ENCODE peak calls at places on chromosomes 16 and 17, in nine cellular contexts. S is tibial nerve, G is left ventricle myocardium inferior, Y is hepatocyte, I is prostate gland, E is heart right ventricle, Q is GM12864, H is cardiac fibroblast, K is esophagus squamous epithelium. M is an unnamed sample.
A peak's percentile ranks its signal among the peaks of the same experiment; 100 is the strongest.

GRCh38 chr17:49471089-49471683 is 23.9 kb upstream of the NGFR start:
- DNase-seq in S (peak; percentile 27), G (peak; percentile 46), Y (peak; percentile 37), I (no peak), E (peak; percentile 46), Q (no peak), H (no peak), K (no peak), M (no peak)

GRCh38 chr16:57998484-57998883 is 2.0 kb downstream of the ZNF319 start:
- DNase-seq in S (no peak), G (peak; percentile 46), Y (peak; percentile 52), I (no peak), E (peak; percentile 27), Q (no peak), H (peak; percentile 60), K (no peak), M (peak; percentile 38)

GRCh38 chr17:8673621-8674020 is 43.1 kb upstream of the MYH10 start:
- DNase-seq in S (no peak), G (no peak), Y (no peak), I (no peak), E (no peak), Q (no peak), H (peak; percentile 91), K (no peak), M (peak; percentile 94)

GRCh38 chr16:27951752-27952151 is 111.8 kb downstream of the GSG1L start:
- DNase-seq in S (no peak), G (no peak), Y (no peak), I (no peak), E (no peak), Q (no peak), H (peak; percentile 8), K (no peak), M (no peak)

GRCh38 chr16:73329363-73330306 is 281.7 kb upstream of the ZFHX3 start:
- DNase-seq in S (no peak), G (no peak), Y (peak; percentile 52), I (no peak), E (no peak), Q (no peak), H (no peak), K (no peak), M (no peak)

GRCh38 chr16:48117217-48118105 is 38.3 kb downstream of the ABCC12 start:
- DNase-seq in S (no peak), G (peak; percentile 26), Y (peak; percentile 64), I (no peak), E (peak; percentile 53), Q (no peak), H (peak; percentile 62), K (no peak), M (peak; percentile 60)

GRCh38 chr16:87855852-87856715 is 13.2 kb downstream of the SLC7A5 start:
- DNase-seq in S (no peak), G (peak; percentile 60), Y (peak; percentile 71), I (peak; percentile 83), E (peak; percentile 56), Q (no peak), H (peak; percentile 62), K (peak; percentile 28), M (peak; percentile 32)

GRCh38 chr17:17921192-17922082 is 50.8 kb downstream of the TOM1L2 start:
- DNase-seq in S (no peak), G (no peak), Y (peak; percentile 64), I (no peak), E (no peak), Q (no peak), H (peak; percentile 97), K (no peak), M (peak; percentile 93)

DNA sequence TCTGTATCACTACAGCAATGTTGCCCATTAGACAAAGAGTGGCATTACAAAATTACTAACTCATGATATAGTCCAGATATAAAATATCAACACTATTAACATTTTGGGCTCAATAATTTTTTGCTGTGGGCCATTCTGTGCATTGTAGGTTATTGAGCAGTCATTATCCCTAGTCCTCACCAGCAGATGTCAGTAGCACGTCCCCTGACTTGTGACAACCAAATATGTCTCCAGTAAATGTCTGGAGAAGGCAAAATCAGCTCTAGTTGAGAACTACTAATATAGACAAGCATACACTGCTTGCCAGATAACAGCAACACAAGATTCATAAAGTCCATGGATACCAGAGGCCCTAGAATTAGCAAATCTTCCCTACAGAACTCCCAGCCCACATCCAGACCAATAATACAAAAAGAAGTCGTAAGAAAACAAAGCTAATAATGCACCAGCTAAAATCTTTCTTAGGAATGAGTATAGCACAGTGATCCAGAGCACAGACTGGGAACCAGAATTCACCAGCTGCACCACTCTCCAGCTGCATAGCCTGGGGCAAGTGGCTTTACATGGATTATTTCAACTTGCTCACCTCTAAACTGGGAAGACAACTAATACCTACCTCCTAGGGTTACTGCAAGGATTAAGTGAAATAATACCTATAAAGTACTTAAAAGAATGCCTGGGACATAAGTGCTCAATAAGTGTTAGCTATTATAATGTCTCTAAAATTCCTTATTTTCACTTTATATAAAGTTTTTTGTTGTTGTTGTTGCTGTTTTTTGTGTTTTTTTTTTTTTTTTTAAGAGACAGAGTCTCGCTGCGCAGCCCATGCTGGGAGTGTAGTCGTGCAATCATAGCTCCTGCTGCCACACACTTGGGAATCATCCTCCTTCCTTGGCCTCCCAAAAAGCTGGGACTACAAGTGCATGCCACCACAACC is 23.7 kb downstream of the HELZ start:
- DNase-seq in S (no peak), G (no peak), Y (peak; percentile 55), I (peak; percentile 22), E (no peak), Q (no peak), H (peak; percentile 73), K (no peak), M (peak; percentile 78)
- TF ChIP-seq CTCF in S (peak; percentile 30), G (peak; percentile 73), Y (peak; percentile 61), I (peak; percentile 43), E (peak; percentile 77), Q (peak; percentile 38), H (peak; percentile 68), K (peak; percentile 67), M (peak; percentile 74)

GRCh38 chr16:88970095-88970494 is 6.9 kb downstream of the CBFA2T3 start:
- DNase-seq in S (no peak), G (no peak), Y (no peak), I (no peak), E (peak; percentile 8), Q (no peak), H (no peak), K (no peak), M (no peak)

GRCh38 chr16:88970539-88971065 is 6.4 kb downstream of the CBFA2T3 start:
- DNase-seq in S (no peak), G (no peak), Y (no peak), I (no peak), E (peak; percentile 3), Q (no peak), H (no peak), K (no peak), M (no peak)

GRCh38 chr16:88972349-88972748 is 4.7 kb downstream of the CBFA2T3 start:
- DNase-seq in S (no peak), G (no peak), Y (no peak), I (no peak), E (no peak), Q (no peak), H (no peak), K (no peak), M (no peak)

GRCh38 chr16:88973007-88973410 is 4.0 kb downstream of the CBFA2T3 start:
- DNase-seq in S (no peak), G (no peak), Y (peak; percentile 27), I (no peak), E (no peak), Q (no peak), H (no peak), K (no peak), M (no peak)

DNA sequence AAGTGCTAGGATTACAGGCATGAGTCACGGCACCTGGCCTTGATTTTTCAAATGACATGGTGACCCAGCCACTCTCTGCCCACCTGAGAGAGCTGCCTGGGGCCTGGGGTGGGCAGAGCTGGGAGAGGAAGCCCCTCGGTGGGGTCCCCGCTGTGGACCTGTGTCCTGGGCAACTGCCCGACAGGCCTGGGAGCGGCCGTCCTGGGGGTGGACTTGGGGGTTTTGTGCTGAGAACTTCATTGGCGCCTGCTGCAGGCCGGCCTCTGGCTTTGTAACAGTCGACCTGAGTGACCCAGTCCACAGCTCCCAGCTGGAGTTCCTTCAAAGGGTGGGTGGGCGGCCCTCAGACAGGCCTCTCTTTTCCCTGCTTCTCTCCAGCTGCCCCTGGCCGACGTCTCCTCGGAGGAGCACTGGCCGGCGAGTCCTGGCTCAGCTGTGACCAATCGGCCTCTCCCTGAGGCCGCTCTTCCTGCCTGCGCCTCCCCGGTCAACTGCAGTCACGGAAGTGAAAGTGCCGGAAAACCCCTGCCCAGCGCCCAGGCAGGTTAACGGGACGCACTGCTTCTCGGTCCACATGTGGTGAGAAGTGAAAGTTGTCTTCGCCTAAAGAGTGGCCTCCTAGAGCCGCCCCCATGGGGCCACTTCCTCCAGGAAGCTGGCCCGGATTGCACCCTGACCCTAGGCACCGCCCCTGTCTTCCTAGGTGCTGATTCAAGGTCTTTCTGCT is 5.5 kb downstream of the CBFA2T3 start:
- DNase-seq in S (no peak), G (peak; percentile 32), Y (no peak), I (no peak), E (peak; percentile 35), Q (peak; percentile 89), H (no peak), K (no peak), M (no peak)
- H3K4me3 ChIP-seq in S (no peak overlapping the region), G (no peak overlapping the region), Y (no peak overlapping the region), I (no peak overlapping the region), E (no peak overlapping the region), Q (peak overlapping the region; percentile 69), H (no peak overlapping the region), K (no peak overlapping the region), M (no peak overlapping the region)

DNA sequence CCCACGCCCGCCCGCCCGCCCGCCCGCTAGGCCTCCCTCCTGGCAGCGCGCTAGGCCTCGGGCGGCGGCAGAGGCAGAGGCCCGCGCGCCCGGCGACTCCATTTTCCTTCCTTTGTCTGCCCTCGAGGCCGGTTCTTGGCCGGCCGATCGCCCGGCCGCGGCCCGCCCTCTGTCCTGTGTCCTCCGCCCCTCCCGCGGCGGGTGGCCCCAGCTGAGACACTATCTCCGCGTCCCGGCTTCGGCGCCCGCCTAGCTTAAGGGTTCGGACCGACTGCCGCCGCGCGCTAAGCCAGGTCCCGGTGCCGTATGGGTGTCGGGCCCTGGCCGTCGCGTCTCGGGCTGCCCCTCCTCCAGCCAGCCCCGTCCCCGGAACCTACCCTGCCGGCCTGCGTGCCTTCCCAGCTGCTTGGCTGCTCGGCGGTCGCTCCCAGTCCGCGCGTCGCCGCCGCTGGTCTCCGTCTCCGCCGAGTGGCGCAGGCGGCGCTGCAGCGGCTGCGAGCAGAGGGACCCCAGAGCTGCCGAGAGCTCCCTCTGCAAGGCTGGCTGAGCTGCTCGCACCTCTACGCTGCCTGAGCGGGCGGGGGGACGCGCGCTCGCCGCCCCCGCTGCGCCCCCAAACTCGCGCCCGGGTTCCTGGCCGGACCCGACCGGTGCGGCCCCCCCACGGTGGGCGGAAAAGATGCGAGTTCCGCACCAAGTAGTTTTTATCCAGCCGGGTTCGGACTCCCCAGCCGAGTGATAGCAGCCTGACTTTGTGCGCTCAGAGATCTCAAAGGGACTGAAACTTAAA is 787 bp downstream of the CTCF start:
- DNase-seq in S (no peak), G (peak; percentile 69), Y (peak; percentile 82), I (peak; percentile 39), E (peak; percentile 73), Q (no peak), H (peak; percentile 51), K (no peak), M (peak; percentile 45)
- TF ChIP-seq CTCF in S (no peak), G (peak; percentile 31), Y (peak; percentile 35), I (no peak), E (peak; percentile 39), Q (peak; percentile 10), H (no peak), K (peak; percentile 24), M (no peak)

DNA sequence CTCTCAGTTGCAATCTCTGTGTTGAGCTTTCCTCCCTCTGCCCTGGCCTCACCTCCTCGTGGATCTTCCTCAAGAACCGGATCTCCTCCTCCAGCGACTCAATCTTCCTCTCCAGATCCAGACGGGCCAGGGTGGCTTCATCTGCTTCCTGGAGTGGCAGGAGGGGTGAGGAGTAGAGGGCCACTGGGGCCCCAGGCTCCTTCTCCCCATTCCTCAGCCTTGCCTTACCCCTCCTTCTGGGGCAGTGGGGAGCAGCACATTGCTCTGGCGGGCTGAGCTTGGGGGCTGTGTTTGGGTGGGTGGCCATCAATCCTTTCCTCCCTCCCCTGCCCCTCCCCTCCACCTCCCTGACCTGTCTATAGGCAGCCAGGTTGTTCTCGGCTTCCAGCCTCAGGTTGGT is 1.6 kb downstream of the GFAP start:
- DNase-seq in S (no peak), G (no peak), Y (no peak), I (no peak), E (no peak), Q (no peak), H (no peak), K (no peak), M (no peak)
- H3K4me3 ChIP-seq in S (no peak overlapping the region), G (no peak overlapping the region), Y (no peak overlapping the region), I (no peak overlapping the region), E (no peak overlapping the region), Q (no peak overlapping the region), H (no peak overlapping the region), K (no peak overlapping the region), M (no peak overlapping the region)

M was measured in fibroblast of pulmonary artery.